ENCODE peak calls at places on chromosomes 16 and 17, in eight cellular contexts. P is lung; R is HT1080; U is cardiac muscle cell; B is activated T-helper 1 cell treated with anti-CD3 and anti-CD28 coated beads, Interleukin-2, amount 50 U/mL, for 16 hours; X is A673; D is GDM1; Y is HEK293T. V is an unnamed sample.

GRCh38 chr16:8753411-8754054 is 43.9 kb downstream of the TMEM186 start:
- DNase-seq in P (no peak), R (no peak), U (no peak), B (no peak), X (no peak), D (no peak), Y (no peak), V (no peak)

GRCh38 chr17:43891851-43892671 is 15.3 kb downstream of the MPP2 start:
- DNase-seq in P (no peak), R (no peak), U (no peak), B (no peak), X (no peak), D (no peak), Y (no peak), V (no peak)

GRCh38 chr17:74006366-74006765 is 197.1 kb upstream of the RPL38 start:
- DNase-seq in P (no peak), R (no peak), U (no peak), B (no peak), X (no peak), D (no peak), Y (no peak), V (no peak)

GRCh38 chr16:2691491-2692248 is 9.3 kb downstream of the KCTD5 start:
- DNase-seq in P (no peak), R (no peak), U (no peak), B (no peak), X (no peak), D (no peak), Y (no peak), V (no peak)

GRCh38 chr17:45018514-45019176 is 32.8 kb downstream of the DCAKD start:
- DNase-seq in P (no peak), R (no peak), U (peak), B (no peak), X (no peak), D (no peak), Y (no peak), V (no peak)

GRCh38 chr17:45584092-45585036 is 93.8 kb upstream of the PLEKHM1 start:
- DNase-seq in P (peak), R (peak), U (peak), B (peak), X (peak), D (no peak), Y (peak), V (peak)

GRCh38 chr16:11560701-11561439 is 25.8 kb downstream of the LITAF start:
- DNase-seq in P (no peak), R (no peak), U (no peak), B (peak), X (no peak), D (no peak), Y (peak), V (no peak)

GRCh38 chr17:80938556-80938955 is 53.1 kb upstream of the CHMP6 start:
- DNase-seq in P (no peak), R (no peak), U (no peak), B (no peak), X (no peak), D (peak), Y (no peak), V (no peak)

GRCh38 chr17:55421179-55421934 is at the start of gene MMD:
- DNase-seq in P (peak), R (no peak), U (no peak), B (no peak), X (no peak), D (no peak), Y (no peak), V (no peak)

GRCh38 chr17:1227917-1228751 is 42.1 kb upstream of the BHLHA9 start:
- DNase-seq in P (no peak), R (no peak), U (peak), B (no peak), X (no peak), D (no peak), Y (no peak), V (no peak)

GRCh38 chr17:72104164-72104862 is 16.5 kb upstream of the SOX9 start:
- DNase-seq in P (no peak), R (no peak), U (peak), B (no peak), X (no peak), D (no peak), Y (no peak), V (no peak)

GRCh38 chr16:89334988-89335802 is 117.7 kb downstream of the ZNF778 start:
- DNase-seq in P (no peak), R (no peak), U (no peak), B (no peak), X (no peak), D (no peak), Y (no peak), V (no peak)

GRCh38 chr17:47707056-47707791 is 13.3 kb downstream of the TBKBP1 start:
- DNase-seq in P (no peak), R (peak), U (no peak), B (no peak), X (no peak), D (no peak), Y (no peak), V (no peak)

GRCh38 chr17:59331929-59332889 is 754 bp downstream of the YPEL2 start:
- DNase-seq in P (peak), R (no peak), U (peak), B (no peak), X (no peak), D (no peak), Y (peak), V (no peak)

GRCh38 chr17:65405563-65405962 is 155.9 kb downstream of the AXIN2 start:
- DNase-seq in P (no peak), R (no peak), U (no peak), B (no peak), X (no peak), D (no peak), Y (no peak), V (no peak)

GRCh38 chr16:30931068-30931655 is 7.8 kb downstream of the FBXL19 start:
- DNase-seq in P (no peak), R (no peak), U (no peak), B (no peak), X (no peak), D (no peak), Y (no peak), V (no peak)

GRCh38 chr16:17277981-17278381 is 192.8 kb downstream of the XYLT1 start:
- DNase-seq in P (no peak), R (no peak), U (peak), B (no peak), X (no peak), D (no peak), Y (peak), V (peak)

GRCh38 chr17:8273884-8274444 is 14.5 kb upstream of the RANGRF start:
- DNase-seq in P (no peak), R (no peak), U (no peak), B (no peak), X (no peak), D (no peak), Y (no peak), V (no peak)

GRCh38 chr17:43010667-43011308 is 4.2 kb downstream of the IFI35 start:
- DNase-seq in P (no peak), R (no peak), U (no peak), B (no peak), X (no peak), D (no peak), Y (no peak), V (peak)

GRCh38 chr17:28978016-28978415 is 26.7 kb upstream of the PHF12 start:
- DNase-seq in P (no peak), R (no peak), U (no peak), B (no peak), X (no peak), D (no peak), Y (no peak), V (no peak)

GRCh38 chr17:8041980-8042379 is 3.1 kb downstream of the ALOX15B start:
- DNase-seq in P (no peak), R (no peak), U (no peak), B (no peak), X (peak), D (no peak), Y (peak), V (no peak)

GRCh38 chr17:2070241-2071023 is 15.5 kb downstream of the HIC1 start:
- DNase-seq in P (no peak), R (no peak), U (no peak), B (no peak), X (no peak), D (no peak), Y (no peak), V (no peak)

GRCh38 chr16:17211797-17212196 is 259.0 kb downstream of the XYLT1 start:
- DNase-seq in P (no peak), R (no peak), U (no peak), B (no peak), X (no peak), D (no peak), Y (peak), V (peak)

GRCh38 chr17:51617876-51618455 is 357.6 kb downstream of the UTP18 start:
- DNase-seq in P (no peak), R (no peak), U (no peak), B (no peak), X (no peak), D (no peak), Y (no peak), V (no peak)

GRCh38 chr17:63126607-63127006 is 160.6 kb downstream of the TANC2 start:
- DNase-seq in P (no peak), R (no peak), U (no peak), B (no peak), X (no peak), D (no peak), Y (no peak), V (no peak)

GRCh38 chr17:81142301-81143199 is 22.8 kb upstream of the PVALEF start:
- DNase-seq in P (peak), R (peak), U (peak), B (peak), X (peak), D (peak), Y (peak), V (peak)